ENCODE peak calls at places on chromosomes 12 and 14, in six cellular contexts. One of them, this sample, is unnamed.

GRCh38 chr12:78931466-78931990 is 67.0 kb downstream of the SYT1 start:
- DNase-seq in stimulated activated CD4-positive, alpha-beta T cell treated with anti-CD3 and anti-CD28 coated beads, Interleukin-15, amount 100 ng/mL, for 24 hours: no peak
- DNase-seq in iris pigment epithelial cell: no peak
- DNase-seq in NCI-H1092 treated with DMSO at 0.1 percent for 48 hours: peak; percentile 14
- DNase-seq in hepatic stellate cell: no peak
- DNase-seq in KBM-7: no peak
- DNase-seq in this sample: no peak

GRCh38 chr12:94282675-94283074 is 134.3 kb downstream of the PLXNC1 start:
- DNase-seq in stimulated activated CD4-positive, alpha-beta T cell treated with anti-CD3 and anti-CD28 coated beads, Interleukin-15, amount 100 ng/mL, for 24 hours: peak; percentile 44
- DNase-seq in iris pigment epithelial cell: peak; percentile 13
- DNase-seq in NCI-H1092 treated with DMSO at 0.1 percent for 48 hours: no peak
- DNase-seq in hepatic stellate cell: no peak
- DNase-seq in KBM-7: peak; percentile 28
- DNase-seq in this sample: no peak

GRCh38 chr12:15591811-15592210 is 197.4 kb downstream of the EPS8 start:
- DNase-seq in stimulated activated CD4-positive, alpha-beta T cell treated with anti-CD3 and anti-CD28 coated beads, Interleukin-15, amount 100 ng/mL, for 24 hours: no peak
- DNase-seq in iris pigment epithelial cell: no peak
- DNase-seq in NCI-H1092 treated with DMSO at 0.1 percent for 48 hours: no peak
- DNase-seq in hepatic stellate cell: no peak
- DNase-seq in KBM-7: no peak
- DNase-seq in this sample: no peak

GRCh38 chr14:104799657-104800599 is 973 bp upstream of the ZBTB42 start:
- DNase-seq in stimulated activated CD4-positive, alpha-beta T cell treated with anti-CD3 and anti-CD28 coated beads, Interleukin-15, amount 100 ng/mL, for 24 hours: peak; percentile 89
- DNase-seq in iris pigment epithelial cell: peak; percentile 77
- DNase-seq in NCI-H1092 treated with DMSO at 0.1 percent for 48 hours: peak; percentile 14
- DNase-seq in hepatic stellate cell: peak; percentile 89
- DNase-seq in KBM-7: peak; percentile 51
- DNase-seq in this sample: peak; percentile 85

GRCh38 chr14:61444215-61444768 is 122.9 kb downstream of the PRKCH start:
- DNase-seq in stimulated activated CD4-positive, alpha-beta T cell treated with anti-CD3 and anti-CD28 coated beads, Interleukin-15, amount 100 ng/mL, for 24 hours: peak; percentile 77
- DNase-seq in iris pigment epithelial cell: no peak
- DNase-seq in NCI-H1092 treated with DMSO at 0.1 percent for 48 hours: no peak
- DNase-seq in hepatic stellate cell: no peak
- DNase-seq in KBM-7: peak; percentile 56
- DNase-seq in this sample: peak; percentile 85

GRCh38 chr12:111788178-111788654 is 21.5 kb downstream of the ALDH2 start:
- DNase-seq in stimulated activated CD4-positive, alpha-beta T cell treated with anti-CD3 and anti-CD28 coated beads, Interleukin-15, amount 100 ng/mL, for 24 hours: no peak
- DNase-seq in iris pigment epithelial cell: no peak
- DNase-seq in NCI-H1092 treated with DMSO at 0.1 percent for 48 hours: no peak
- DNase-seq in hepatic stellate cell: peak; percentile 39
- DNase-seq in KBM-7: peak; percentile 73
- DNase-seq in this sample: no peak

GRCh38 chr12:12909228-12909994 is 18.0 kb downstream of the GPRC5A start:
- DNase-seq in stimulated activated CD4-positive, alpha-beta T cell treated with anti-CD3 and anti-CD28 coated beads, Interleukin-15, amount 100 ng/mL, for 24 hours: no peak
- DNase-seq in iris pigment epithelial cell: no peak
- DNase-seq in NCI-H1092 treated with DMSO at 0.1 percent for 48 hours: no peak
- DNase-seq in hepatic stellate cell: no peak
- DNase-seq in KBM-7: peak; percentile 80
- DNase-seq in this sample: no peak

GRCh38 chr14:106657460-106657859 is 1131.1 kb downstream of the TMEM121 start:
- DNase-seq in stimulated activated CD4-positive, alpha-beta T cell treated with anti-CD3 and anti-CD28 coated beads, Interleukin-15, amount 100 ng/mL, for 24 hours: peak; percentile 71
- DNase-seq in iris pigment epithelial cell: no peak
- DNase-seq in NCI-H1092 treated with DMSO at 0.1 percent for 48 hours: no peak
- DNase-seq in hepatic stellate cell: no peak
- DNase-seq in KBM-7: no peak
- DNase-seq in this sample: peak; percentile 92

GRCh38 chr12:68113644-68114043 is 45.9 kb downstream of the IFNG start:
- DNase-seq in stimulated activated CD4-positive, alpha-beta T cell treated with anti-CD3 and anti-CD28 coated beads, Interleukin-15, amount 100 ng/mL, for 24 hours: peak; percentile 69
- DNase-seq in iris pigment epithelial cell: no peak
- DNase-seq in NCI-H1092 treated with DMSO at 0.1 percent for 48 hours: no peak
- DNase-seq in hepatic stellate cell: no peak
- DNase-seq in KBM-7: peak; percentile 11
- DNase-seq in this sample: peak; percentile 34

GRCh38 chr14:75871181-75871880 is 110.5 kb downstream of the TGFB3 start:
- DNase-seq in stimulated activated CD4-positive, alpha-beta T cell treated with anti-CD3 and anti-CD28 coated beads, Interleukin-15, amount 100 ng/mL, for 24 hours: no peak
- DNase-seq in iris pigment epithelial cell: peak; percentile 72
- DNase-seq in NCI-H1092 treated with DMSO at 0.1 percent for 48 hours: no peak
- DNase-seq in hepatic stellate cell: no peak
- DNase-seq in KBM-7: no peak
- DNase-seq in this sample: peak; percentile 52

GRCh38 chr12:25023808-25024207 is 74.9 kb upstream of the BCAT1 start:
- DNase-seq in stimulated activated CD4-positive, alpha-beta T cell treated with anti-CD3 and anti-CD28 coated beads, Interleukin-15, amount 100 ng/mL, for 24 hours: no peak
- DNase-seq in iris pigment epithelial cell: no peak
- DNase-seq in NCI-H1092 treated with DMSO at 0.1 percent for 48 hours: no peak
- DNase-seq in hepatic stellate cell: no peak
- DNase-seq in KBM-7: no peak
- DNase-seq in this sample: no peak

GRCh38 chr12:88108021-88108420 is 33.9 kb downstream of the CEP290 start:
- DNase-seq in stimulated activated CD4-positive, alpha-beta T cell treated with anti-CD3 and anti-CD28 coated beads, Interleukin-15, amount 100 ng/mL, for 24 hours: no peak
- DNase-seq in iris pigment epithelial cell: peak; percentile 64
- DNase-seq in NCI-H1092 treated with DMSO at 0.1 percent for 48 hours: no peak
- DNase-seq in hepatic stellate cell: no peak
- DNase-seq in KBM-7: no peak
- DNase-seq in this sample: no peak

GRCh38 chr12:15682826-15683225 is 106.4 kb downstream of the EPS8 start:
- DNase-seq in stimulated activated CD4-positive, alpha-beta T cell treated with anti-CD3 and anti-CD28 coated beads, Interleukin-15, amount 100 ng/mL, for 24 hours: no peak
- DNase-seq in iris pigment epithelial cell: peak; percentile 62
- DNase-seq in NCI-H1092 treated with DMSO at 0.1 percent for 48 hours: no peak
- DNase-seq in hepatic stellate cell: no peak
- DNase-seq in KBM-7: no peak
- DNase-seq in this sample: no peak

GRCh38 chr12:67671892-67672291 is 23.3 kb downstream of the DYRK2 start:
- DNase-seq in stimulated activated CD4-positive, alpha-beta T cell treated with anti-CD3 and anti-CD28 coated beads, Interleukin-15, amount 100 ng/mL, for 24 hours: no peak
- DNase-seq in iris pigment epithelial cell: no peak
- DNase-seq in NCI-H1092 treated with DMSO at 0.1 percent for 48 hours: no peak
- DNase-seq in hepatic stellate cell: no peak
- DNase-seq in KBM-7: no peak
- DNase-seq in this sample: no peak

GRCh38 chr12:68591716-68592437 is 18.8 kb upstream of the RAP1B start:
- DNase-seq in stimulated activated CD4-positive, alpha-beta T cell treated with anti-CD3 and anti-CD28 coated beads, Interleukin-15, amount 100 ng/mL, for 24 hours: no peak
- DNase-seq in iris pigment epithelial cell: no peak
- DNase-seq in NCI-H1092 treated with DMSO at 0.1 percent for 48 hours: no peak
- DNase-seq in hepatic stellate cell: no peak
- DNase-seq in KBM-7: no peak
- DNase-seq in this sample: peak; percentile 73

GRCh38 chr12:64085996-64086395 is 136.1 kb downstream of the KICS2 start:
- DNase-seq in stimulated activated CD4-positive, alpha-beta T cell treated with anti-CD3 and anti-CD28 coated beads, Interleukin-15, amount 100 ng/mL, for 24 hours: no peak
- DNase-seq in iris pigment epithelial cell: no peak
- DNase-seq in NCI-H1092 treated with DMSO at 0.1 percent for 48 hours: no peak
- DNase-seq in hepatic stellate cell: no peak
- DNase-seq in KBM-7: no peak
- DNase-seq in this sample: no peak

This sample was measured in DND-41.